ENCODE peak calls at places on chromosomes 3 and 15, in seven cellular contexts. One of them, this sample, is unnamed.

GRCh38 chr15:23569513-23569912 is 4.0 kb downstream of the MKRN3 start:
- DNase-seq in aorta: no peak
- DNase-seq in tibial artery: no peak
- DNase-seq in CD4-positive, alpha-beta T cell: no peak
- DNase-seq in K562: no peak
- DNase-seq in CD8-positive, alpha-beta memory T cell: no peak
- DNase-seq in left ventricle myocardium inferior: no peak
- DNase-seq in this sample: no peak

GRCh38 chr3:188332085-188332484 is 178.1 kb downstream of the LPP start:
- DNase-seq in left ventricle myocardium inferior: no peak
- DNase-seq in aorta: no peak
- DNase-seq in tibial artery: no peak
- DNase-seq in K562: no peak
- DNase-seq in CD8-positive, alpha-beta memory T cell: no peak
- DNase-seq in CD4-positive, alpha-beta T cell: no peak
- DNase-seq in this sample: no peak

GRCh38 chr3:119145500-119146167 is at the start of gene TEX55:
- DNase-seq in CD4-positive, alpha-beta T cell: no peak
- DNase-seq in left ventricle myocardium inferior: peak
- DNase-seq in aorta: no peak
- DNase-seq in K562: peak
- DNase-seq in CD8-positive, alpha-beta memory T cell: no peak
- DNase-seq in tibial artery: no peak
- DNase-seq in this sample: no peak

GRCh38 chr3:139327861-139328260 is 16.0 kb upstream of the MRPS22 start:
- DNase-seq in left ventricle myocardium inferior: no peak
- DNase-seq in K562: no peak
- DNase-seq in aorta: no peak
- DNase-seq in CD8-positive, alpha-beta memory T cell: no peak
- DNase-seq in tibial artery: no peak
- DNase-seq in CD4-positive, alpha-beta T cell: no peak
- DNase-seq in this sample: no peak

GRCh38 chr15:74460903-74461846 is at the start of gene UBL7:
- DNase-seq in K562: peak
- DNase-seq in tibial artery: peak
- DNase-seq in aorta: peak
- DNase-seq in CD4-positive, alpha-beta T cell: peak
- DNase-seq in CD8-positive, alpha-beta memory T cell: peak
- DNase-seq in left ventricle myocardium inferior: peak
- DNase-seq in this sample: peak

GRCh38 chr3:10345911-10346310 is 25.0 kb upstream of the SEC13 start:
- DNase-seq in CD4-positive, alpha-beta T cell: no peak
- DNase-seq in tibial artery: no peak
- DNase-seq in CD8-positive, alpha-beta memory T cell: no peak
- DNase-seq in aorta: no peak
- DNase-seq in K562: no peak
- DNase-seq in left ventricle myocardium inferior: no peak
- DNase-seq in this sample: no peak

GRCh38 chr3:130345487-130346079 is at the start of gene COL6A5:
- DNase-seq in CD4-positive, alpha-beta T cell: no peak
- DNase-seq in tibial artery: no peak
- DNase-seq in CD8-positive, alpha-beta memory T cell: no peak
- DNase-seq in K562: peak
- DNase-seq in aorta: peak
- DNase-seq in left ventricle myocardium inferior: no peak
- DNase-seq in this sample: no peak

GRCh38 chr15:73584699-73585420 is 48.3 kb downstream of the NPTN start:
- DNase-seq in CD8-positive, alpha-beta memory T cell: no peak
- DNase-seq in aorta: no peak
- DNase-seq in left ventricle myocardium inferior: no peak
- DNase-seq in K562: no peak
- DNase-seq in tibial artery: no peak
- DNase-seq in CD4-positive, alpha-beta T cell: no peak
- DNase-seq in this sample: no peak

GRCh38 chr15:45450468-45450867 is 72.1 kb downstream of the SLC30A4 start:
- DNase-seq in aorta: no peak
- DNase-seq in tibial artery: no peak
- DNase-seq in CD4-positive, alpha-beta T cell: no peak
- DNase-seq in left ventricle myocardium inferior: no peak
- DNase-seq in CD8-positive, alpha-beta memory T cell: no peak
- DNase-seq in K562: no peak
- DNase-seq in this sample: no peak

GRCh38 chr3:126993436-126993835 is 10.5 kb downstream of the PLXNA1 start:
- DNase-seq in K562: no peak
- DNase-seq in aorta: no peak
- DNase-seq in tibial artery: no peak
- DNase-seq in left ventricle myocardium inferior: no peak
- DNase-seq in CD8-positive, alpha-beta memory T cell: no peak
- DNase-seq in CD4-positive, alpha-beta T cell: no peak
- DNase-seq in this sample: no peak
- H3K27ac ChIP-seq in K562: no peak
- H3K27ac ChIP-seq in aorta: no peak
- H3K27ac ChIP-seq in tibial artery: peak
- H3K27ac ChIP-seq in left ventricle myocardium inferior: peak
- H3K27ac ChIP-seq in CD8-positive, alpha-beta memory T cell: no peak
- H3K27ac ChIP-seq in CD4-positive, alpha-beta T cell: no peak
- H3K27ac ChIP-seq in this sample: no peak

GRCh38 chr3:172546628-172547214 is 23.5 kb upstream of the TNFSF10 start:
- DNase-seq in CD4-positive, alpha-beta T cell: no peak
- DNase-seq in left ventricle myocardium inferior: no peak
- DNase-seq in aorta: no peak
- DNase-seq in CD8-positive, alpha-beta memory T cell: no peak
- DNase-seq in tibial artery: no peak
- DNase-seq in K562: no peak
- DNase-seq in this sample: no peak

GRCh38 chr3:172549144-172549543 is 25.9 kb upstream of the TNFSF10 start:
- DNase-seq in CD8-positive, alpha-beta memory T cell: no peak
- DNase-seq in CD4-positive, alpha-beta T cell: no peak
- DNase-seq in left ventricle myocardium inferior: no peak
- DNase-seq in aorta: no peak
- DNase-seq in K562: no peak
- DNase-seq in tibial artery: no peak
- DNase-seq in this sample: no peak

GRCh38 chr3:172543419-172543818 is 20.2 kb upstream of the TNFSF10 start:
- DNase-seq in CD4-positive, alpha-beta T cell: no peak
- DNase-seq in left ventricle myocardium inferior: no peak
- DNase-seq in CD8-positive, alpha-beta memory T cell: no peak
- DNase-seq in tibial artery: no peak
- DNase-seq in K562: no peak
- DNase-seq in aorta: no peak
- DNase-seq in this sample: no peak

GRCh38 chr3:172543884-172544283 is 20.7 kb upstream of the TNFSF10 start:
- DNase-seq in K562: no peak
- DNase-seq in tibial artery: no peak
- DNase-seq in CD8-positive, alpha-beta memory T cell: no peak
- DNase-seq in aorta: no peak
- DNase-seq in left ventricle myocardium inferior: no peak
- DNase-seq in CD4-positive, alpha-beta T cell: no peak
- DNase-seq in this sample: no peak

GRCh38 chr3:172546105-172546504 is 22.9 kb upstream of the TNFSF10 start:
- DNase-seq in CD4-positive, alpha-beta T cell: no peak
- DNase-seq in left ventricle myocardium inferior: no peak
- DNase-seq in CD8-positive, alpha-beta memory T cell: no peak
- DNase-seq in aorta: no peak
- DNase-seq in tibial artery: no peak
- DNase-seq in K562: no peak
- DNase-seq in this sample: no peak
- H3K27ac ChIP-seq in CD4-positive, alpha-beta T cell: no peak
- H3K27ac ChIP-seq in left ventricle myocardium inferior: peak
- H3K27ac ChIP-seq in CD8-positive, alpha-beta memory T cell: no peak
- H3K27ac ChIP-seq in aorta: no peak
- H3K27ac ChIP-seq in tibial artery: no peak
- H3K27ac ChIP-seq in K562: no peak
- H3K27ac ChIP-seq in this sample: no peak

DNA sequence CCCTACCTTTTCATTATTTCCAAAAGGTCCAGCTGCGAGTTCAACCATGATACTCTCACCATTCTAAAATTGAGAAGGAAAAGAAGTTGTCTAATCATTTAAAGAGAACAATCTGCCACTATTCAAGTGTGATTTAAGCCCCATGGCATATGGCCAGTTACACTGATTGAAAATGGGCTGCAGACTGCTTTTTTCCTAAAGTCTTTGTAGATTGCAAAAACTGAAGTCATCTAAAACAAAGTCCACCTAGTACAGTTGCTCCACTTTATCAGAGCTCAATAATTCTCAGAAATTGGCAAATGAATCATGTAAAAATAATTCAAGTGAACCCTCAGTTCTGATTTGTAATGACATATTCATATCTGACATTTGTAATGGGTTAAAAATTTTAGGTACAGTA is 39.2 kb downstream of the SPPL2A start:
- DNase-seq in CD8-positive, alpha-beta memory T cell: no peak
- DNase-seq in K562: no peak
- DNase-seq in tibial artery: no peak
- DNase-seq in aorta: no peak
- DNase-seq in CD4-positive, alpha-beta T cell: no peak
- DNase-seq in left ventricle myocardium inferior: no peak
- DNase-seq in this sample: no peak
- H3K27ac ChIP-seq in CD8-positive, alpha-beta memory T cell: no peak
- H3K27ac ChIP-seq in K562: no peak
- H3K27ac ChIP-seq in tibial artery: no peak
- H3K27ac ChIP-seq in aorta: no peak
- H3K27ac ChIP-seq in CD4-positive, alpha-beta T cell: no peak
- H3K27ac ChIP-seq in left ventricle myocardium inferior: no peak
- H3K27ac ChIP-seq in this sample: no peak

DNA sequence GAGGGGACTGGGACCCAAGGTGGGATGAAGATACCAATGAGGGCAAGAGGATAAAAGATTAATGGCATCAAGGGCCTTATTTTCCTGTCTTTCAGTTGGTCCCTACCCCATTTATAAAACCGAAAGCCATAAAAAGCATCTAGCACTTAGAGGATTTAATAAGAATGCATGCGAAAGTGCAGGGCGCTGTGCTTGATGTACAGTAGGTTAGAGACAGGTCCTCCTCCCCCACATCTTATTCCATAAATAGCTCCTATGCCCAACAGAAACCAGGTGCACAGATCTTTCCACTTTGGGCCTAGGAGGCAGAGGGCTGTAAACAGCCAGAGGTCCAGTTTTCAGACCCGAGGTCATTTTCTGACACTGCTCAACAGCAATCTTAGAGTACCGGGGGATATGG is 1.2 kb downstream of the LPCAT4 start:
- DNase-seq in tibial artery: no peak
- DNase-seq in K562: no peak
- DNase-seq in left ventricle myocardium inferior: no peak
- DNase-seq in aorta: no peak
- DNase-seq in CD4-positive, alpha-beta T cell: no peak
- DNase-seq in CD8-positive, alpha-beta memory T cell: no peak
- DNase-seq in this sample: no peak
- H3K27ac ChIP-seq in tibial artery: peak
- H3K27ac ChIP-seq in K562: no peak
- H3K27ac ChIP-seq in left ventricle myocardium inferior: peak
- H3K27ac ChIP-seq in aorta: no peak
- H3K27ac ChIP-seq in CD4-positive, alpha-beta T cell: peak
- H3K27ac ChIP-seq in CD8-positive, alpha-beta memory T cell: peak
- H3K27ac ChIP-seq in this sample: peak

GRCh38 chr3:124934577-124934976 is at the start of gene MUC13:
- DNase-seq in left ventricle myocardium inferior: no peak
- DNase-seq in aorta: no peak
- DNase-seq in K562: no peak
- DNase-seq in tibial artery: no peak
- DNase-seq in CD4-positive, alpha-beta T cell: no peak
- DNase-seq in CD8-positive, alpha-beta memory T cell: no peak
- DNase-seq in this sample: no peak
- H3K27ac ChIP-seq in left ventricle myocardium inferior: no peak
- H3K27ac ChIP-seq in aorta: no peak
- H3K27ac ChIP-seq in K562: no peak
- H3K27ac ChIP-seq in tibial artery: no peak
- H3K27ac ChIP-seq in CD4-positive, alpha-beta T cell: no peak
- H3K27ac ChIP-seq in CD8-positive, alpha-beta memory T cell: no peak
- H3K27ac ChIP-seq in this sample: no peak

DNA sequence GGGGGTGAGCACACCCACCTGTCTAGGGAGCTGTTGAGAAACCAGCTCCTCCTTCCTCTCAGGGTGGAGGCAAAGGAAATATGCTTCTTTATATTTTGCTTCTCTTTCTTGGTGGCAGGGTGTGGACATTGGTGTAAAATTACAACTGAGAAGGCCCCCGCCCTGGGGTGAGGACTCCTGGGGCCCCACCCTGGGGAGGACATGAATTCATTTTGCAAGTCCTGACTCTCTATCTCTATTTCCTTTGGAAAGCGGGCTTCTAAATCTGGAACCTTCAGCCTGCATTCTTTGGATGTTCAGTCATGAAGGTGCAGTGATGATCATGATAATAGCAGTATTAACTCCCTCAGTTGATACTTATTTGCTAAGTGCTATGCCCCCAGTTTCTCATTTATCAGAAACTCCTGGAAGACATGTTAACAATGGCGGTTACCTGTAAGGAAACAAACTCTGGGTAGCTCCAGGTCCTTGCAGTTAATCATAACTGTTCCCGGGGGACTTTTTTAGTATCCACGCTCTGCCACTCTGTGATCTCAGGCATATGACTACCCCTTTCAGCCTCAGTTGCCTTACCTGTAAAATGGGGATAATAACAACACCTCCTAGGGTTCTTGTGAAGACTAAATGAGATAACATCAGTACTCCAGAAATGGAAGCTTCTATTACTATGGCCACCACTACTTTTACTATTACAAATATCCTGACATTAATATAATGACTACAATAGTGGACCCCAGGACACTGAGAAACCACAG is 7.3 kb upstream of the FLNB start:
- DNase-seq in CD8-positive, alpha-beta memory T cell: no peak
- DNase-seq in tibial artery: no peak
- DNase-seq in left ventricle myocardium inferior: no peak
- DNase-seq in K562: no peak
- DNase-seq in CD4-positive, alpha-beta T cell: no peak
- DNase-seq in aorta: no peak
- DNase-seq in this sample: no peak
- H3K27ac ChIP-seq in CD8-positive, alpha-beta memory T cell: no peak
- H3K27ac ChIP-seq in tibial artery: no peak
- H3K27ac ChIP-seq in left ventricle myocardium inferior: no peak
- H3K27ac ChIP-seq in K562: peak
- H3K27ac ChIP-seq in CD4-positive, alpha-beta T cell: no peak
- H3K27ac ChIP-seq in aorta: no peak
- H3K27ac ChIP-seq in this sample: no peak

DNA sequence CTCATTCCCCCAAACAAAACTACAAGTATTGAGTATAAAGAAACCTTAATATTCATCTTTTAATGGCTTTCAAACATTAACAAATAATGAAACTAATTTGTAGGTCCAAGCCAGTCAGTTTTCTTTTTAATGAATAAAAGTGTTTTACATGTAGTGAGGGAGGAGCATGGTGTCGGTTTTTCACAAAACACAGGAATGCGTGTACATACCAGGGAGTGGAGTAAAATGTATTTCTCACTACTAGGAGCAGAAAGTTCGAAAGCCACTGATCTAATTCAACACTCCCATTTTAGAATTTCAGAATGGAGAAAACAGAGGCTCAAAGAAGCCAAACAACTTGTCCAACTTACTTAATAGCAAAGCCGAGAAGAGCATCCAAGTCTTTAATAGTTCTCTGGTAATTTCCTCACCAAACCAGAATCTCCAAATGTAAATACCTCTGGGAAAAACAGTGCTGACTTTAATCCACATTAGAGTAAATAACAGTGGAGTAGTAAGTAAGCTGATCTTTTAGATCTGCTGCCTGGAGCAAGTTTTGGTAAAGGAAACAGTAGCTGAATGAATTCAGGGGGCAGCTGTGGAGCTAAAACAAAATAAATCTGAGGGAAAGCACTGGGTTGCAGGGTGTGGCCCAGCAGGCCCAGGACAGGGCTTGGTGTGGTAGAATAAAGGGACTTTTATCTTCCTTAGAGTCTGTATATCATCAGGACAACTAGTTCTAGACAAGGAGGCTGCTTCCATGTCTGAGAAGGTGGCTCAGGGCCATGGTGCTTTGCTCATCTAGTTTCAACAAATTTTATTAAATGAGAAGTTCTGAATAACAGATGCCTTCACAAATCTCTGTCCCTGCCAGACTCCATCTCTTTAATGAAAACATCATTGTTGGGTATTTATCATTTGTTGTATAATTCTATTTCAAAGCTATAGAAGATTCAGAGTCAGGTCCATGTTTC is 7.8 kb downstream of the ANP32A start:
- DNase-seq in CD4-positive, alpha-beta T cell: no peak
- DNase-seq in left ventricle myocardium inferior: peak
- DNase-seq in tibial artery: no peak
- DNase-seq in K562: no peak
- DNase-seq in aorta: no peak
- DNase-seq in CD8-positive, alpha-beta memory T cell: no peak
- DNase-seq in this sample: no peak
- H3K27ac ChIP-seq in CD4-positive, alpha-beta T cell: no peak
- H3K27ac ChIP-seq in left ventricle myocardium inferior: peak
- H3K27ac ChIP-seq in tibial artery: no peak
- H3K27ac ChIP-seq in K562: no peak
- H3K27ac ChIP-seq in aorta: no peak
- H3K27ac ChIP-seq in CD8-positive, alpha-beta memory T cell: no peak
- H3K27ac ChIP-seq in this sample: peak

This sample was measured in caudate nucleus.